ENCODE peak calls at places on chromosomes 11 and 22, in seven cellular contexts. One of them, this sample, is unnamed.

GRCh38 chr11:68469642-68470041 is 9.1 kb downstream of the PPP6R3 start:
- DNase-seq in CD8-positive, alpha-beta T cell: no peak
- DNase-seq in left ventricle myocardium inferior: no peak
- DNase-seq in astrocyte of the spinal cord: no peak
- DNase-seq in CD4-positive, alpha-beta T cell: no peak
- DNase-seq in stomach: no peak
- DNase-seq in brain microvascular endothelial cell: no peak
- DNase-seq in this sample: no peak

GRCh38 chr22:32590556-32590955 is 115.9 kb downstream of the FBXO7 start:
- DNase-seq in CD8-positive, alpha-beta T cell: no peak
- DNase-seq in left ventricle myocardium inferior: no peak
- DNase-seq in astrocyte of the spinal cord: peak; percentile 4
- DNase-seq in CD4-positive, alpha-beta T cell: no peak
- DNase-seq in stomach: no peak
- DNase-seq in brain microvascular endothelial cell: peak; percentile 29
- DNase-seq in this sample: peak; percentile 65

GRCh38 chr11:77118086-77118485 is 10.0 kb upstream of the MYO7A start:
- DNase-seq in CD8-positive, alpha-beta T cell: no peak
- DNase-seq in left ventricle myocardium inferior: no peak
- DNase-seq in astrocyte of the spinal cord: no peak
- DNase-seq in CD4-positive, alpha-beta T cell: no peak
- DNase-seq in stomach: no peak
- DNase-seq in brain microvascular endothelial cell: no peak
- DNase-seq in this sample: no peak

GRCh38 chr11:130815074-130815802 is 101.0 kb downstream of the SNX19 start:
- DNase-seq in CD8-positive, alpha-beta T cell: no peak
- DNase-seq in left ventricle myocardium inferior: no peak
- DNase-seq in astrocyte of the spinal cord: no peak
- DNase-seq in CD4-positive, alpha-beta T cell: no peak
- DNase-seq in stomach: no peak
- DNase-seq in brain microvascular endothelial cell: no peak
- DNase-seq in this sample: no peak

GRCh38 chr22:22870577-22871398 is 16.8 kb upstream of the IGLL5 start:
- DNase-seq in CD8-positive, alpha-beta T cell: no peak
- DNase-seq in left ventricle myocardium inferior: no peak
- DNase-seq in astrocyte of the spinal cord: no peak
- DNase-seq in CD4-positive, alpha-beta T cell: no peak
- DNase-seq in stomach: no peak
- DNase-seq in brain microvascular endothelial cell: no peak
- DNase-seq in this sample: no peak

GRCh38 chr11:113475160-113475761 is at the start of gene DRD2:
- DNase-seq in CD8-positive, alpha-beta T cell: no peak
- DNase-seq in left ventricle myocardium inferior: no peak
- DNase-seq in astrocyte of the spinal cord: no peak
- DNase-seq in CD4-positive, alpha-beta T cell: no peak
- DNase-seq in stomach: no peak
- DNase-seq in brain microvascular endothelial cell: no peak
- DNase-seq in this sample: no peak

GRCh38 chr22:35987487-35987886 is 41.1 kb downstream of the RBFOX2 start:
- DNase-seq in CD8-positive, alpha-beta T cell: no peak
- DNase-seq in left ventricle myocardium inferior: no peak
- DNase-seq in astrocyte of the spinal cord: no peak
- DNase-seq in CD4-positive, alpha-beta T cell: no peak
- DNase-seq in stomach: no peak
- DNase-seq in brain microvascular endothelial cell: peak; percentile 18
- DNase-seq in this sample: no peak

GRCh38 chr11:75499423-75500305 is 26.1 kb downstream of the GDPD5 start:
- DNase-seq in CD8-positive, alpha-beta T cell: no peak
- DNase-seq in left ventricle myocardium inferior: peak; percentile 38
- DNase-seq in astrocyte of the spinal cord: peak; percentile 92
- DNase-seq in CD4-positive, alpha-beta T cell: no peak
- DNase-seq in stomach: no peak
- DNase-seq in brain microvascular endothelial cell: peak; percentile 84
- DNase-seq in this sample: peak; percentile 95

GRCh38 chr22:41009222-41009948 is 58.2 kb downstream of the RBX1 start:
- DNase-seq in CD8-positive, alpha-beta T cell: no peak
- DNase-seq in left ventricle myocardium inferior: no peak
- DNase-seq in astrocyte of the spinal cord: peak; percentile 64
- DNase-seq in CD4-positive, alpha-beta T cell: no peak
- DNase-seq in stomach: no peak
- DNase-seq in brain microvascular endothelial cell: no peak
- DNase-seq in this sample: peak; percentile 44

GRCh38 chr11:73866095-73866579 is 10.5 kb downstream of the COA4 start:
- DNase-seq in CD8-positive, alpha-beta T cell: no peak
- DNase-seq in left ventricle myocardium inferior: no peak
- DNase-seq in astrocyte of the spinal cord: peak; percentile 30
- DNase-seq in CD4-positive, alpha-beta T cell: no peak
- DNase-seq in stomach: no peak
- DNase-seq in brain microvascular endothelial cell: no peak
- DNase-seq in this sample: peak; percentile 26

DNA sequence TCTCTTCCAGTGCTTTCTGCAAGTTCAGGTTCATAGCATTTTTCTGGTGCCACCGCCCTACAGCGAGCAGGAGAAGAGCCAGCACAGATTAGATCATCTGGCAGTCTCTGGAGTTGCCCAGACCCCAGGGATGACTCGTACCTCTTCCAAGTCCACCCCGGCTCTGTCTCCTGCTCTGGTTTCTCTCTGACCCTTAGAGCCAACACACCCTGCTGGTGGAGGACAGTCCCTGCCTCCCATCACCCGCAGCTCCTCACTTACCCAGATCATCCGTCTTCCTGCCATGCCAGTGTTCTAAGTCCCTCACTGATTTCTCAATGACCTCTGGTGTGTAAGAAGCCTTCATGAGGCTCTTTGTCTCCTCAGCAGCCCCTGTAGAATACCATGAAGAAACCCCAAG is 28.0 kb downstream of the TST start:
- DNase-seq in CD8-positive, alpha-beta T cell: no peak
- DNase-seq in left ventricle myocardium inferior: no peak
- DNase-seq in astrocyte of the spinal cord: no peak
- DNase-seq in CD4-positive, alpha-beta T cell: no peak
- DNase-seq in stomach: no peak
- DNase-seq in brain microvascular endothelial cell: no peak
- DNase-seq in this sample: no peak
- TF ChIP-seq CTCF in CD8-positive, alpha-beta T cell: no peak
- TF ChIP-seq CTCF in left ventricle myocardium inferior: no peak
- TF ChIP-seq CTCF in astrocyte of the spinal cord: no peak
- TF ChIP-seq CTCF in CD4-positive, alpha-beta T cell: no peak
- TF ChIP-seq CTCF in stomach: no peak
- TF ChIP-seq CTCF in brain microvascular endothelial cell: no peak
- TF ChIP-seq CTCF in this sample: no peak

GRCh38 chr22:45772726-45773125 is 101.1 kb downstream of the ATXN10 start:
- DNase-seq in CD8-positive, alpha-beta T cell: no peak
- DNase-seq in left ventricle myocardium inferior: no peak
- DNase-seq in astrocyte of the spinal cord: no peak
- DNase-seq in CD4-positive, alpha-beta T cell: no peak
- DNase-seq in stomach: no peak
- DNase-seq in brain microvascular endothelial cell: no peak
- DNase-seq in this sample: no peak
- TF ChIP-seq CTCF in CD8-positive, alpha-beta T cell: no peak
- TF ChIP-seq CTCF in left ventricle myocardium inferior: no peak
- TF ChIP-seq CTCF in astrocyte of the spinal cord: no peak
- TF ChIP-seq CTCF in CD4-positive, alpha-beta T cell: no peak
- TF ChIP-seq CTCF in stomach: no peak
- TF ChIP-seq CTCF in brain microvascular endothelial cell: no peak
- TF ChIP-seq CTCF in this sample: no peak

GRCh38 chr11:37946155-37946766 is 1348.2 kb upstream of the RAG2 start:
- DNase-seq in CD8-positive, alpha-beta T cell: no peak
- DNase-seq in left ventricle myocardium inferior: no peak
- DNase-seq in astrocyte of the spinal cord: peak; percentile 50
- DNase-seq in CD4-positive, alpha-beta T cell: no peak
- DNase-seq in stomach: peak; percentile 29
- DNase-seq in brain microvascular endothelial cell: peak; percentile 62
- DNase-seq in this sample: peak; percentile 19
- TF ChIP-seq CTCF in CD8-positive, alpha-beta T cell: no peak
- TF ChIP-seq CTCF in left ventricle myocardium inferior: peak; percentile 67
- TF ChIP-seq CTCF in astrocyte of the spinal cord: peak; percentile 72
- TF ChIP-seq CTCF in CD4-positive, alpha-beta T cell: no peak
- TF ChIP-seq CTCF in stomach: peak; percentile 56
- TF ChIP-seq CTCF in brain microvascular endothelial cell: peak; percentile 80
- TF ChIP-seq CTCF in this sample: peak; percentile 84

GRCh38 chr22:44362249-44363040 is 49.7 kb upstream of the SHISAL1 start:
- DNase-seq in CD8-positive, alpha-beta T cell: no peak
- DNase-seq in left ventricle myocardium inferior: no peak
- DNase-seq in astrocyte of the spinal cord: no peak
- DNase-seq in CD4-positive, alpha-beta T cell: no peak
- DNase-seq in stomach: no peak
- DNase-seq in brain microvascular endothelial cell: no peak
- DNase-seq in this sample: no peak

GRCh38 chr22:44359496-44360110 is 46.9 kb upstream of the SHISAL1 start:
- DNase-seq in CD8-positive, alpha-beta T cell: no peak
- DNase-seq in left ventricle myocardium inferior: no peak
- DNase-seq in astrocyte of the spinal cord: no peak
- DNase-seq in CD4-positive, alpha-beta T cell: no peak
- DNase-seq in stomach: no peak
- DNase-seq in brain microvascular endothelial cell: no peak
- DNase-seq in this sample: no peak

GRCh38 chr22:44361391-44362126 is 48.8 kb upstream of the SHISAL1 start:
- DNase-seq in CD8-positive, alpha-beta T cell: no peak
- DNase-seq in left ventricle myocardium inferior: no peak
- DNase-seq in astrocyte of the spinal cord: no peak
- DNase-seq in CD4-positive, alpha-beta T cell: no peak
- DNase-seq in stomach: no peak
- DNase-seq in brain microvascular endothelial cell: no peak
- DNase-seq in this sample: no peak

GRCh38 chr22:44360306-44360685 is 47.5 kb upstream of the SHISAL1 start:
- DNase-seq in CD8-positive, alpha-beta T cell: no peak
- DNase-seq in left ventricle myocardium inferior: no peak
- DNase-seq in astrocyte of the spinal cord: no peak
- DNase-seq in CD4-positive, alpha-beta T cell: no peak
- DNase-seq in stomach: no peak
- DNase-seq in brain microvascular endothelial cell: no peak
- DNase-seq in this sample: no peak

GRCh38 chr22:44360686-44361381 is 48.1 kb upstream of the SHISAL1 start:
- DNase-seq in CD8-positive, alpha-beta T cell: no peak
- DNase-seq in left ventricle myocardium inferior: peak; percentile 56
- DNase-seq in astrocyte of the spinal cord: peak; percentile 71
- DNase-seq in CD4-positive, alpha-beta T cell: no peak
- DNase-seq in stomach: peak; percentile 78
- DNase-seq in brain microvascular endothelial cell: peak; percentile 44
- DNase-seq in this sample: peak; percentile 75
- TF ChIP-seq CTCF in CD8-positive, alpha-beta T cell: no peak
- TF ChIP-seq CTCF in left ventricle myocardium inferior: peak; percentile 54
- TF ChIP-seq CTCF in astrocyte of the spinal cord: peak; percentile 40
- TF ChIP-seq CTCF in CD4-positive, alpha-beta T cell: no peak
- TF ChIP-seq CTCF in stomach: peak; percentile 38
- TF ChIP-seq CTCF in brain microvascular endothelial cell: peak; percentile 53
- TF ChIP-seq CTCF in this sample: peak; percentile 51

DNA sequence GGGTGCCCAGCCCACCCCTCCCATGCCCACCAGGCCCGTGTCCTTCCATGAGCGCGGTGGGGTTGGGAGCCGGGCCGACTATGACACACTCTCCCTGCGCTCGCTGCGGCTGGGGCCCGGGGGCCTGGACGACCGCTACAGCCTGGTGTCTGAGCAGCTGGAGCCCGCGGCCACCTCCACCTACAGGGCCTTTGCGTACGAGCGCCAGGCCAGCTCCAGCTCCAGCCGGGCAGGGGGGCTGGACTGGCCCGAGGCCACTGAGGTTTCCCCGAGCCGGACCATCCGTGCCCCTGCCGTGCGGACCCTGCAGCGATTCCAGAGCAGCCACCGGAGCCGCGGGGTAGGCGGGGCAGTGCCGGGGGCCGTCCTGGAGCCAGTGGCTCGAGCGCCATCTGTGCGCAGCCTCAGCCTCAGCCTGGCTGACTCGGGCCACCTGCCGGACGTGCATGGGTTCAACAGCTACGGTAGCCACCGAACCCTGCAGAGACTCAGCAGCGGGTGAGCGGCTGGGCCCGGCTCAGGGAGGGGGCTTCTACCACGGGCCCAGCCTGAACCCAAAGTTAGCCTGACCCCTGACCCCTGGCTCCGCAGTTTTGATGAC is 3.0 kb downstream of the PKP3 start:
- DNase-seq in CD8-positive, alpha-beta T cell: no peak
- DNase-seq in left ventricle myocardium inferior: peak; percentile 71
- DNase-seq in astrocyte of the spinal cord: peak; percentile 66
- DNase-seq in CD4-positive, alpha-beta T cell: no peak
- DNase-seq in stomach: no peak
- DNase-seq in brain microvascular endothelial cell: peak; percentile 68
- DNase-seq in this sample: peak; percentile 53
- TF ChIP-seq CTCF in CD8-positive, alpha-beta T cell: no peak
- TF ChIP-seq CTCF in left ventricle myocardium inferior: peak; percentile 68
- TF ChIP-seq CTCF in astrocyte of the spinal cord: peak; percentile 62
- TF ChIP-seq CTCF in CD4-positive, alpha-beta T cell: peak; percentile 39
- TF ChIP-seq CTCF in stomach: no peak
- TF ChIP-seq CTCF in brain microvascular endothelial cell: peak; percentile 71
- TF ChIP-seq CTCF in this sample: peak; percentile 62

GRCh38 chr11:19805346-19805745 is 92.7 kb downstream of the NAV2 start:
- DNase-seq in CD8-positive, alpha-beta T cell: no peak
- DNase-seq in left ventricle myocardium inferior: no peak
- DNase-seq in astrocyte of the spinal cord: no peak
- DNase-seq in CD4-positive, alpha-beta T cell: no peak
- DNase-seq in stomach: no peak
- DNase-seq in brain microvascular endothelial cell: no peak
- DNase-seq in this sample: no peak
- TF ChIP-seq CTCF in CD8-positive, alpha-beta T cell: no peak
- TF ChIP-seq CTCF in left ventricle myocardium inferior: no peak
- TF ChIP-seq CTCF in astrocyte of the spinal cord: no peak
- TF ChIP-seq CTCF in CD4-positive, alpha-beta T cell: no peak
- TF ChIP-seq CTCF in stomach: no peak
- TF ChIP-seq CTCF in brain microvascular endothelial cell: no peak
- TF ChIP-seq CTCF in this sample: no peak

DNA sequence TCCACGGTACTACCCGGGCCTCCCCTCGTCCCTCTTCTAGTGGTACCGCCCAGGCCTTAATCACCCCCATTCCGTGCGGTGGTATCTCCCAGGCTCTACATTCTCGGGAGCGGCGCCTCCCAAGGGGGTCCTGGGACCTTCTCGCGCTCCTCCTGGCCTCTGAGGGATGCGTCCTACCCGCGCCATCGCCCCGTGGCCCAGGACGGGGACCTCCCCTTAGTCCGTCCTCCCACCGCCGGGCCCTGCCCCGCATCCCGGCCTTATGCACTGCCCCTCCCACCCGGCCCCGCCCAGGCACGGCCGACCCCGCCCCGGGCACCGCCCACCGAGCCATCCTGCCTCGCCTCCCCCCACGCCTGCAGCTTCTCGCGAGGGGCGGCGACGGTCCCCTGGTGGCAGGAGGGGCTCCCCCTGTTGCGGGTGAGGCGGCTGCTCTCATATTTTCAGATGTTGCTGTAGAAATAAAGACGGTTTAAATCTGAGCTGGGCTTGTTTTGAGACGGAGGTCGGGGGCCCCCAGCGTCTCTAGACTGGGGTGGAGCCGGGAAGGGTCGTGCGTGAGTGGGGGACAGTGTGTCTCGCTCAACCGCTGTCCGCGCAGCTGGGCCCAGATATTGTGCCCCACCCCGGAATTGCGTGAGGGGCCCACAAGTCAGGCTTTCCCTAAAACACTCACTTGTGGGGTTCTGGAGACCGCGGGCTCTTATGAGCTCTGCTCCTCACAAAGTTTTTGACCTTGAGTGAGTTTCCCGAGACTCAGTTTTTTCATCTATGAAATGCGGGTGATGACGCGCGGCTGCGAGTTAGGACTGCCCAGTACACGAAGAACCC is 845 bp upstream of the RAB1B start:
- DNase-seq in CD8-positive, alpha-beta T cell: peak; percentile 69
- DNase-seq in left ventricle myocardium inferior: peak; percentile 93
- DNase-seq in astrocyte of the spinal cord: peak; percentile 90
- DNase-seq in CD4-positive, alpha-beta T cell: peak; percentile 85
- DNase-seq in stomach: peak; percentile 89
- DNase-seq in brain microvascular endothelial cell: peak; percentile 75
- DNase-seq in this sample: peak; percentile 75
- TF ChIP-seq CTCF in CD8-positive, alpha-beta T cell: no peak
- TF ChIP-seq CTCF in left ventricle myocardium inferior: peak; percentile 46
- TF ChIP-seq CTCF in astrocyte of the spinal cord: no peak
- TF ChIP-seq CTCF in CD4-positive, alpha-beta T cell: no peak
- TF ChIP-seq CTCF in stomach: no peak
- TF ChIP-seq CTCF in brain microvascular endothelial cell: peak; percentile 25
- TF ChIP-seq CTCF in this sample: peak; percentile 60